ENCODE peak calls at places on chromosomes 3 and 15, in four cellular contexts. V, T, I and G are unnamed samples. For H3K27me3, the result is how much of the 10 kb centered on the place peaks cover.

GRCh38 chr3:142152349-142152748 is 3.0 kb upstream of the TFDP2 start:
- DNase-seq in T (no peak), I (no peak), V (peak), G (peak)

GRCh38 chr15:78993257-78993930 is 48.5 kb upstream of the CTSH start:
- DNase-seq in I (no peak), T (no peak), V (no peak), G (no peak)

GRCh38 chr3:71789922-71790321 is 5.0 kb upstream of the PROK2 start:
- DNase-seq in T (no peak), I (no peak), V (no peak), G (no peak)

GRCh38 chr15:64855206-64856000 is 13.7 kb downstream of the PLEKHO2 start:
- DNase-seq in V (peak), I (no peak), T (no peak), G (no peak)

GRCh38 chr15:70294906-70295305 is 197.2 kb upstream of the TLE3 start:
- DNase-seq in T (no peak), V (no peak), I (no peak), G (no peak)

GRCh38 chr15:52290800-52291199 is 4.8 kb downstream of the MYO5C start:
- DNase-seq in I (no peak), V (no peak), T (no peak), G (no peak)

GRCh38 chr3:13042932-13043275 is 30.3 kb downstream of the IQSEC1 start:
- DNase-seq in V (peak), I (no peak), T (no peak), G (no peak)

GRCh38 chr3:150453353-150453752 is 45.3 kb downstream of the TSC22D2 start:
- DNase-seq in V (no peak), T (no peak), I (no peak), G (no peak)

GRCh38 chr3:1037631-1038030 is 55.2 kb upstream of the CNTN6 start:
- DNase-seq in T (no peak), I (no peak), V (no peak), G (no peak)

GRCh38 chr3:181541414-181541813 is 170.3 kb upstream of the SOX2 start:
- DNase-seq in V (no peak), T (no peak), I (no peak), G (no peak)

GRCh38 chr3:177929310-177929709 is 606.9 kb upstream of the KCNMB2 start:
- DNase-seq in V (no peak), T (no peak), I (no peak), G (no peak)

GRCh38 chr3:126396536-126396935 is 1.8 kb downstream of the CFAP100 start:
- DNase-seq in I (no peak), V (no peak), T (no peak), G (no peak)

GRCh38 chr3:63706321-63707085 is 54.0 kb downstream of the SNTN start:
- DNase-seq in V (no peak), T (no peak), I (no peak), G (no peak)

GRCh38 chr3:19970289-19970688 is 23.4 kb downstream of the RAB5A start:
- DNase-seq in I (no peak), V (no peak), T (no peak), G (no peak)

GRCh38 chr3:186871403-186871924 is 29.0 kb downstream of the ADIPOQ start:
- DNase-seq in V (no peak), I (peak), T (no peak), G (no peak)

GRCh38 chr3:107973152-107973551 is 117.7 kb downstream of the CD47 start:
- DNase-seq in I (no peak), T (no peak), V (no peak), G (no peak)

GRCh38 chr3:127731546-127731945 is 58.8 kb downstream of the ABTB1 start:
- DNase-seq in I (no peak), T (no peak), V (no peak), G (no peak)
- H3K4me3 ChIP-seq in I (no peak), T (no peak), V (no peak), G (no peak)

DNA sequence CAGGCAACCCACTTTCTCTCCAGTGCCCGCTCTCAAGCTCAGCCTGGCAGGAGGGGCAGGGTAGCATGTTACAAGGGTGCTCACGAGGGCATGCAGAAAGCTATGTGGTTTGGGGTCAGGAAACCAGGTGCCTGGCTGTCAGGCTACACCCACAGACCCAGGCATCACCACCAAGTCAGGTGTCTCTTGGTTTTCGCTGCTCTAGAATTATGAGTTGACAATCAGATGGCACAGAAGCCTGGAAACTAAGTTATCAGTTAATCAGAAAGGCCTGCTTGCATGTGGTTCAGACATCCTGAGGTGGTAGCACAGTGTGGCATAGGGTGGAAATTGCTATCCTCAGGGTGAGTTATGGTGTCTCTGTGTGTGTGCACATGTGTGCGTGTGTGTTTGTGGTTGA is 16.2 kb upstream of the CCR9 start:
- DNase-seq in T (no peak), I (no peak), V (no peak), G (no peak)
- H3K27me3 ChIP-seq in T (under half), I (under half), V (under half), G (under half)

GRCh38 chr3:18446067-18446793 is 21.1 kb upstream of the SATB1 start:
- DNase-seq in I (no peak), V (peak), T (no peak), G (no peak)

GRCh38 chr3:18443670-18444596 is 18.8 kb upstream of the SATB1 start:
- DNase-seq in I (peak), V (peak), T (no peak), G (no peak)

GRCh38 chr3:18442743-18443669 is 17.9 kb upstream of the SATB1 start:
- DNase-seq in V (peak), T (no peak), I (no peak), G (no peak)

GRCh38 chr3:18445421-18446066 is 20.4 kb upstream of the SATB1 start:
- DNase-seq in V (peak), I (no peak), T (no peak), G (no peak)

DNA sequence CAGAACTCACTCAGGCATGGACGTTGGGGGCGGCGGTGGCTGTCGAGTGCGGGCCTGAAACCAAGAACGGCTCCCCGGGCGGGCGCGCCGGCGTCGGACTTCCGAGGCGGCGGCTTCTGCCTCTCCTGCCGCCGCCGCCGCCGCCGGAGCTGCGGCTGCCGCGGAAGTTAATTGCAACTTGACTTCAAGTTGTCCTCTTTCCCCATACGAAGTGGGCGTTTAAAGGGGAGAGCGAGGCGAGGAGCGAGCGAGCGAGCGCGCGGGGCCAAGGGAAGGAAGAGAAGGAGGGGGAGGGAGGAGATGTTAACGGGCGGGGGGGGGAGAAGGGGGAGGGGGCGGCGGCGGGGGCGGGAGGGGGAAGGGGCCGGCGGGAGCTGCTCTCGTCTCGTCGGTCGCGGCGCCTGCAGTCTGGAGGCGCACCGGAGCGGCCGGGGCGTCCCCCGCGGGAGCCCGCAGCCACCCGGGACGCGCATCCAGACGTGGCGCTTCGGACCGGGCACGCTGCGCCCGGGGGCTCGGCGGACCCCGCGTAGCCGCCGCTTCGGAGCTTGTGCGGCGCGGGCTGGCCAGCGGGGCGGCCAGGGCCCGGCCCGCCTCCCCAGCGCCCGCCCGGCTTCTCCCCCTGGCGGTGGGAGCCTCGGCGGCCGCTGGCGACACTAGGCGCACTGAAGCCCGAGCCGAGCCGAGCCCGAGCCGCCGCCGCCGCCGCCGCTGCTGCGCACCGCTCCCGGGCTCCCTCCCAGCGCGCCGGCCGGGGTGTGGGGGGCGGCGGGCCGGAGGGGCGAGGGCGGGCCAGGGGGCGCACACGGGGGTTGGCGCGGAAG is 19.7 kb upstream of the SATB1 start:
- DNase-seq in I (peak), T (no peak), V (peak), G (peak)
- TF ChIP-seq CTCF in I (peak), T (no peak), V (peak), G (peak)

DNA sequence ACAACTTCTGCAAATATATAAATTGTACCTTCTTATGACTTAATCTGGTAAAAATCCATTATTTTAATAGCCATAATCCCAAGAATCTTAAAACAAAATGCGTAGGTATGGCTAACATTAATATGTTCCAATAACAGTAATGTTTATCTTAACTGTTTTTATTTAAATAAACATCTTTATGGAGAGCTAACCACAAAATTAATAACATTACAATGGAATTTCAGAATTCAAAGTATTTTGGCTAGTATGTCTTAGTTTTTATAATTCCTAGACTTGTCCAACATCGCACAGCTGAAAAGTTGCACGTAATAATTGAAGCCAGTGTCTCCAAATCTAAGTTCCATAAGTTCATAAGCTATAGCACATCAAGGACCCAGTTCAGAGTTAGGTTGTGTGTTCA is 47.6 kb downstream of the ANKRD28 start:
- DNase-seq in V (no peak), T (no peak), I (no peak), G (no peak)
- H3K4me3 ChIP-seq in V (no peak), T (no peak), I (no peak), G (no peak)

GRCh38 chr15:59438891-59439290 is 905 bp downstream of the FAM81A start:
- DNase-seq in I (peak), T (no peak), V (peak), G (no peak)
- H3K27me3 ChIP-seq in I (half or more), T (under half), V (half or more), G (under half)